ENCODE peak calls at places on chromosomes 2 and 18, in six cellular contexts. C is gastrocnemius medialis, R is heart right ventricle, W is ovary, J is fibroblast of lung, M is left lung. O is an unnamed sample.

GRCh38 chr2:53545159-53546055 is 222.2 kb upstream of the CHAC2 start:
- DNase-seq in C (no peak), R (no peak), W (no peak), J (no peak), M (no peak), O (no peak)

GRCh38 chr2:147125145-147125544 is 719.7 kb upstream of the ACVR2A start:
- DNase-seq in C (no peak), R (no peak), W (no peak), J (no peak), M (no peak), O (no peak)

GRCh38 chr2:172628085-172628484 is 72.2 kb downstream of the PDK1 start:
- DNase-seq in C (no peak), R (no peak), W (no peak), J (no peak), M (no peak), O (no peak)

GRCh38 chr2:67825476-67825875 is 237.3 kb downstream of the C1D start:
- DNase-seq in C (no peak), R (no peak), W (no peak), J (peak; percentile 92), M (no peak), O (no peak)

GRCh38 chr18:44859263-44859662 is 178.6 kb downstream of the SETBP1 start:
- DNase-seq in C (no peak), R (no peak), W (no peak), J (no peak), M (no peak), O (no peak)

GRCh38 chr2:206783718-206784117 is 18.3 kb downstream of the FASTKD2 start:
- DNase-seq in C (no peak), R (no peak), W (no peak), J (peak; percentile 3), M (no peak), O (no peak)

GRCh38 chr2:69608109-69608508 is 35.4 kb downstream of the AAK1 start:
- DNase-seq in C (no peak), R (no peak), W (no peak), J (no peak), M (no peak), O (no peak)

GRCh38 chr2:234792566-234792965 is 159.3 kb upstream of the SH3BP4 start:
- DNase-seq in C (no peak), R (no peak), W (no peak), J (peak; percentile 96), M (no peak), O (no peak)

GRCh38 chr2:9644603-9645002 is 13.8 kb upstream of the YWHAQ start:
- DNase-seq in C (no peak), R (no peak), W (no peak), J (peak; percentile 71), M (no peak), O (no peak)

GRCh38 chr2:201149064-201149820 is 33.3 kb downstream of the CFLAR start:
- DNase-seq in C (no peak), R (no peak), W (no peak), J (peak; percentile 98), M (no peak), O (no peak)

GRCh38 chr2:128381001-128381938 is 62.6 kb upstream of the HS6ST1 start:
- DNase-seq in C (no peak), R (no peak), W (peak; percentile 11), J (no peak), M (peak; percentile 28), O (no peak)

GRCh38 chr18:60163622-60164021 is 209.0 kb downstream of the MC4R start:
- DNase-seq in C (no peak), R (no peak), W (no peak), J (no peak), M (no peak), O (no peak)

GRCh38 chr18:60162390-60162789 is 210.2 kb downstream of the MC4R start:
- DNase-seq in C (no peak), R (no peak), W (no peak), J (no peak), M (no peak), O (no peak)

GRCh38 chr18:60157810-60158209 is 214.8 kb downstream of the MC4R start:
- DNase-seq in C (no peak), R (no peak), W (no peak), J (no peak), M (no peak), O (no peak)
- H3K27ac ChIP-seq in C (no peak overlapping the region), R (no peak overlapping the region), W (no peak overlapping the region), J (no peak overlapping the region), M (no peak overlapping the region), O (no peak overlapping the region)

DNA sequence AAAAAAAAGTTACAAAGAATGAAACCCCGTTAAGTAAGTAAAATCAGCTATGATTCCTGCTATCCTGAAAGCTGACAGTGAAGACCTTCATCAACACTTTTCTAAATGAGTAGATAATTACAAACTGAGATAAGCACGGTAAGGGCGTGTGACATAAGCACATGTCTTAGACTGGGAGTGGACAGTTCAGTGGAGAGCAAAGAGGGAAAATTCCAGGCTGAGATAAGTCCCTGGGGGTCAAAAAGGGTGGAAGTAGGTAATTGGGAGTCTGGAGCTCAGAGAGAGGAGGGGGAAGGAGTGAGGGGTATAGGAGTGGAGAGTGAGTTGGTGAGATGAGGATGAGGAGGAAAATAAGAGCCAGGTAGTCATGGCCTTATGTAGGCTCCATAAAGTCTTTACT is 4.4 kb upstream of the IL1A start:
- DNase-seq in C (no peak), R (no peak), W (no peak), J (no peak), M (no peak), O (no peak)
- H3K4me3 ChIP-seq in C (no peak overlapping the region), R (no peak overlapping the region), W (no peak overlapping the region), J (no peak overlapping the region), M (no peak overlapping the region), O (no peak overlapping the region)

GRCh38 chr2:15795426-15795825 is 144.9 kb upstream of the MYCN start:
- DNase-seq in C (no peak), R (peak; percentile 27), W (peak; percentile 39), J (no peak), M (no peak), O (no peak)

GRCh38 chr2:15796543-15796942 is 143.8 kb upstream of the MYCN start:
- DNase-seq in C (no peak), R (no peak), W (no peak), J (no peak), M (no peak), O (no peak)

GRCh38 chr2:15798716-15799431 is 141.5 kb upstream of the MYCN start:
- DNase-seq in C (no peak), R (no peak), W (no peak), J (no peak), M (no peak), O (no peak)

GRCh38 chr2:15797946-15798281 is 142.4 kb upstream of the MYCN start:
- DNase-seq in C (no peak), R (no peak), W (no peak), J (no peak), M (no peak), O (no peak)

DNA sequence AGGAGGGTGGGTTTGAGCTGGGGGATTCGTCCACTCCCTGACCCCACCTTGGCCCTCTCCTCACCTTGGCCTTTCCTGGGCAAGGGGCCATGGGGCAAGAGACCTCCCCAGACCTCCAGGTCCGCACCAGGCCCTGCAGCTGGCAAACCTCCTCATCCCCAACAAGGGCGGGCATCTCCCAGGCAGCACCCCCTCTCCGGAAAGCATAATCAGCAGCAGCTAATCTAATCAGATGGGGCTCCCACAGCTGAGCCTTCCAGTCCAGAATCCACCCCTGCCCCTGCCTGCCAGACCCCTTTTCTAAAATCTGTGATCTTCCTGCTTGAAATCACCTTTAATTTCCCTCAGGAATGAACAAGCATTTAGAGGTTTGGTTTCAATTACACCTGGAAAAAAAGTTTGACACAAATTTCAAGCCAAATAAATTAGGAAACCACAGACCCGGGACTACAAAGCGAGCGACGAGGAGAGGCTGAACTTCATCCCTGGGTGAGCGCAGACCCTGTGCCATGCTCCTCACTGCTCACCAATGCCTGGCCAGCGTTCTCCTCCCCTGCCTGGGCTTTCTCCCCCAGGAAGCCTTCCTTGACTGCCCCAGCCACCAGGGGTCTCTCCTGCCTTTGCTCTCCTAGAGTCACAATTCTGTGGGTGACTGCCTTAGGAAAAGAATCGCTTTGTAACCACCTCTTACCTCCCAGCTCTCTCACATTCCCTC is 143.0 kb upstream of the MYCN start:
- DNase-seq in C (no peak), R (no peak), W (no peak), J (no peak), M (no peak), O (no peak)
- TF ChIP-seq CTCF in C (no peak), R (no peak), W (no peak), J (no peak), M (no peak), O (no peak)

GRCh38 chr18:70047931-70048603 is 100.4 kb upstream of the CD226 start:
- DNase-seq in C (no peak), R (no peak), W (no peak), J (peak; percentile 75), M (no peak), O (no peak)
- H3K27ac ChIP-seq in C (no peak overlapping the region), R (no peak overlapping the region), W (no peak overlapping the region), J (peak overlapping the region; percentile 17), M (no peak overlapping the region), O (no peak overlapping the region)